ENCODE peak calls at places on chromosomes 2 and 18, in six cellular contexts. T, R, B, Y, O and L are unnamed samples.

GRCh38 chr18:68738572-68738971 is 23.7 kb upstream of the TMX3 start:
- DNase-seq in B (peak), O (no peak), R (no peak), Y (no peak), T (no peak), L (no peak)

GRCh38 chr2:62292190-62292589 is 96.3 kb downstream of the B3GNT2 start:
- DNase-seq in O (no peak), Y (no peak), B (peak), T (no peak), R (no peak), L (peak)

GRCh38 chr2:27400348-27401135 is 8.8 kb downstream of the PPM1G start:
- DNase-seq in B (no peak), R (no peak), T (no peak), O (no peak), Y (no peak), L (no peak)

GRCh38 chr2:97718051-97718882 is 4.9 kb downstream of the ZAP70 start:
- DNase-seq in T (no peak), Y (peak), R (no peak), O (no peak), B (no peak), L (no peak)

GRCh38 chr18:58241877-58242276 is 197.9 kb downstream of the NEDD4L start:
- DNase-seq in B (peak), O (peak), Y (no peak), R (peak), T (peak), L (no peak)

GRCh38 chr2:189022492-189022891 is 48.3 kb downstream of the COL3A1 start:
- DNase-seq in Y (no peak), R (no peak), B (no peak), O (no peak), T (peak), L (no peak)

GRCh38 chr2:43326116-43326825 is 99.9 kb upstream of the ZFP36L2 start:
- DNase-seq in B (no peak), O (no peak), T (no peak), Y (no peak), R (no peak), L (no peak)

GRCh38 chr2:59449264-59449663 is 1104.2 kb downstream of the BCL11A start:
- DNase-seq in O (no peak), Y (no peak), R (no peak), T (no peak), B (no peak), L (no peak)

GRCh38 chr2:152730591-152731333 is 12.3 kb downstream of the ARL6IP6 start:
- DNase-seq in T (no peak), B (peak), R (no peak), Y (peak), O (no peak), L (no peak)

GRCh38 chr2:142180820-142181533 is 50.2 kb upstream of the LRP1B start:
- DNase-seq in R (peak), T (no peak), Y (no peak), B (peak), O (no peak), L (no peak)

GRCh38 chr18:24991220-24991575 is 360.8 kb downstream of the ZNF521 start:
- DNase-seq in Y (no peak), R (no peak), O (no peak), T (no peak), B (no peak), L (no peak)

GRCh38 chr2:55843992-55844345 is 79.6 kb downstream of the EFEMP1 start:
- DNase-seq in B (no peak), Y (no peak), R (no peak), T (no peak), O (no peak), L (no peak)

GRCh38 chr2:98874186-98874689 is 61.8 kb downstream of the CRACDL start:
- DNase-seq in B (no peak), R (peak), O (peak), Y (no peak), T (no peak), L (no peak)

GRCh38 chr2:240431663-240432424 is 3.6 kb upstream of the GPC1 start:
- DNase-seq in R (no peak), B (no peak), T (no peak), O (peak), Y (no peak), L (no peak)

GRCh38 chr2:20049631-20050030 is 1.8 kb downstream of the LAPTM4A start:
- DNase-seq in T (no peak), B (peak), O (no peak), Y (no peak), R (no peak), L (no peak)